ENCODE peak calls at places on chromosomes 16 and 17, in five cellular contexts. V is GM23338, Z is neural progenitor cell, M is hepatocyte, O is MM.1S. G is an unnamed sample.

GRCh38 chr16:3175157-3176153 is 12.5 kb upstream of the OR1F1 start:
- DNase-seq in V (peak; percentile 80), Z (peak; percentile 53), M (no peak), O (no peak), G (no peak)

GRCh38 chr17:56979091-56979480 is 1.2 kb downstream of the SCPEP1 start:
- DNase-seq in V (peak; percentile 46), Z (peak; percentile 53), M (no peak), O (peak; percentile 33), G (peak; percentile 42)

GRCh38 chr17:61009619-61010018 is 332.0 kb downstream of the BCAS3 start:
- DNase-seq in V (no peak), Z (no peak), M (peak; percentile 10), O (peak; percentile 42), G (no peak)

GRCh38 chr16:56938664-56939513 is 6.9 kb downstream of the HERPUD1 start:
- DNase-seq in V (no peak), Z (no peak), M (no peak), O (peak; percentile 75), G (no peak)

GRCh38 chr17:15392326-15392739 is 50.9 kb upstream of the TEKT3 start:
- DNase-seq in V (no peak), Z (no peak), M (no peak), O (no peak), G (no peak)

GRCh38 chr16:85659805-85660511 is 28.8 kb downstream of the GINS2 start:
- DNase-seq in V (peak; percentile 81), Z (peak; percentile 81), M (peak; percentile 68), O (peak; percentile 13), G (peak; percentile 69)

GRCh38 chr16:60217787-60218186 is 1483.7 kb upstream of the GOT2 start:
- DNase-seq in V (peak; percentile 46), Z (no peak), M (no peak), O (no peak), G (no peak)

GRCh38 chr17:34146440-34147043 is 108.5 kb upstream of the CCL2 start:
- DNase-seq in V (peak; percentile 88), Z (peak; percentile 77), M (peak; percentile 79), O (peak; percentile 74), G (peak; percentile 55)

GRCh38 chr16:31271621-31272190 is 11.9 kb downstream of the ITGAM start:
- DNase-seq in V (no peak), Z (no peak), M (no peak), O (no peak), G (no peak)

GRCh38 chr17:39077874-39078273 is 73.6 kb downstream of the PLXDC1 start:
- DNase-seq in V (no peak), Z (no peak), M (no peak), O (no peak), G (peak; percentile 14)

GRCh38 chr16:69467531-69468204 is 43.2 kb downstream of the CYB5B start:
- DNase-seq in V (no peak), Z (no peak), M (no peak), O (no peak), G (no peak)

GRCh38 chr17:78401246-78401645 is 22.8 kb downstream of the PGS1 start:
- DNase-seq in V (no peak), Z (no peak), M (no peak), O (no peak), G (no peak)

GRCh38 chr16:46747777-46748651 is at the start of gene MYLK3:
- DNase-seq in V (peak; percentile 78), Z (peak; percentile 30), M (peak; percentile 36), O (no peak), G (no peak)

GRCh38 chr16:24204150-24204665 is 51.9 kb upstream of the CACNG3 start:
- DNase-seq in V (no peak), Z (no peak), M (no peak), O (no peak), G (no peak)

GRCh38 chr17:79925242-79925957 is 86.2 kb upstream of the CBX4 start:
- DNase-seq in V (peak; percentile 45), Z (peak; percentile 47), M (no peak), O (no peak), G (no peak)

GRCh38 chr17:45700171-45701090 is 83.7 kb upstream of the CRHR1 start:
- DNase-seq in V (no peak), Z (no peak), M (no peak), O (no peak), G (no peak)

GRCh38 chr16:11319529-11320146 is 25.6 kb upstream of the RMI2 start:
- DNase-seq in V (no peak), Z (no peak), M (no peak), O (no peak), G (peak; percentile 57)
- H3K4me2 ChIP-seq in V (no peak overlapping the region), Z (no peak overlapping the region), M (no peak overlapping the region), O (no peak overlapping the region), G (peak overlapping the region; percentile 21)

GRCh38 chr16:52203096-52203495 is 343.8 kb downstream of the TOX3 start:
- DNase-seq in V (no peak), Z (no peak), M (no peak), O (no peak), G (no peak)
- TF ChIP-seq EZH2phosphoT487 in V (no peak), Z (no peak), M (no peak), O (no peak), G (no peak)

GRCh38 chr17:5122586-5123342 is 6.9 kb downstream of the USP6 start:
- DNase-seq in V (peak; percentile 67), Z (peak; percentile 58), M (peak; percentile 67), O (no peak), G (no peak)

GRCh38 chr17:5121186-5121841 is 5.5 kb downstream of the USP6 start:
- DNase-seq in V (no peak), Z (no peak), M (no peak), O (no peak), G (no peak)

GRCh38 chr17:5126719-5127488 is 11.1 kb downstream of the USP6 start:
- DNase-seq in V (no peak), Z (no peak), M (no peak), O (no peak), G (no peak)

GRCh38 chr17:5120036-5120435 is 4.2 kb downstream of the USP6 start:
- DNase-seq in V (no peak), Z (no peak), M (no peak), O (no peak), G (no peak)

GRCh38 chr17:5123343-5124124 is 7.7 kb downstream of the USP6 start:
- DNase-seq in V (no peak), Z (no peak), M (no peak), O (no peak), G (no peak)
- H3K4me2 ChIP-seq in V (peak overlapping the region; percentile 83), Z (no peak overlapping the region), M (peak overlapping the region; percentile 98), O (no peak overlapping the region), G (no peak overlapping the region)

DNA sequence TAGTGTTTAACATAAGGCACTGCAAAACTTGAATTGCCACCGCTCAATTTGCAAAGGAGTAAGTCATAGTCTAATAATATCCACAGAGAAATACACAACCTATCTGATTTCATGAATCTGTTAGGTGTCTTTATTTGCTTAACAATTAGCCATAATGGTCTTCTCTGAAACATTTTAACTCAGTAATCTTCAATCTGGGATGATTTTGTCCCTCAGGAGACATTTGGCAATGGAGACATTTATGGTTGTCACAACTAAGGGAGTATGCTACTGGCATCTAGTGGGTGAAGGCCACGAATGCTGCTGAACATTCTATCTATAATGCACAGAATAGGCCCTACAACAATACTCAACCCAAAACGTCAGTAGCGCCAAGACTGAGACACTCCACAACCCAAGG is 4.3 kb downstream of the UBE2G1 start:
- DNase-seq in V (no peak), Z (no peak), M (no peak), O (no peak), G (peak; percentile 61)
- TF ChIP-seq EZH2phosphoT487 in V (no peak), Z (no peak), M (no peak), O (no peak), G (no peak)

GRCh38 chr16:67236551-67237395 is 9.8 kb downstream of the TMEM208 start:
- DNase-seq in V (peak; percentile 90), Z (peak; percentile 59), M (peak; percentile 46), O (peak; percentile 36), G (peak; percentile 83)
- H3K4me2 ChIP-seq in V (no peak overlapping the region), Z (no peak overlapping the region), M (no peak overlapping the region), O (no peak overlapping the region), G (no peak overlapping the region)

DNA sequence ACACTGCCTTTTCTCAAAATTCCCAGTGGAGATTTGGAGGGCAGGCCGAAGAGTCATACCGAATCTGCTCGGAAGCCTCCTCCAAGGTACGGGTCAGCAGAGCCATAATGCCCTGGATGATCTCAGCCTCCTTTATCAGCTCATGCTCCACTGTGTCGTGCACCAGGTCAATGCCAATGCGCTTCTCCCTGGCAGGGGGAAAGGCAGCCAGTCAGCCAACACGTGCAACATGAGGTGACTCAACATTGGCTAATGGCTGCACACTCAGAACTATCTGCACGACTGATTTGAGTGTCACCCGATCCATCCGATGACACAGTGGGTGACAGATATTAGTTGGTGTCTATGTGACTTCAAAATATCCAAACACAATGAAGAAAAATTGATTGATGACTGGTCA is 15.8 kb downstream of the TEKT1 start:
- DNase-seq in V (no peak), Z (no peak), M (no peak), O (no peak), G (no peak)
- TF ChIP-seq EZH2phosphoT487 in V (no peak), Z (no peak), M (no peak), O (no peak), G (no peak)

GRCh38 chr17:68296217-68297140 is 5.2 kb downstream of the ARSG start:
- DNase-seq in V (peak; percentile 67), Z (no peak), M (no peak), O (no peak), G (no peak)
- H3K4me2 ChIP-seq in V (peak overlapping the region; percentile 2), Z (peak overlapping the region; percentile 2), M (no peak overlapping the region), O (no peak overlapping the region), G (no peak overlapping the region)